ENCODE peak calls at places on chromosomes 11 and 22, in five cellular contexts. One of them, this sample, is unnamed.

GRCh38 chr11:93939084-93939780 is 81.9 kb upstream of the HEPHL1 start:
- DNase-seq in fibroblast of villous mesenchyme: peak; percentile 21
- DNase-seq in OCI-LY7: no peak
- DNase-seq in AG09309: peak; percentile 29
- DNase-seq in choroid plexus epithelial cell: no peak
- DNase-seq in this sample: peak; percentile 96

GRCh38 chr11:15816270-15816871 is 540.0 kb downstream of the SOX6 start:
- DNase-seq in fibroblast of villous mesenchyme: peak; percentile 88
- DNase-seq in OCI-LY7: no peak
- DNase-seq in AG09309: peak; percentile 56
- DNase-seq in choroid plexus epithelial cell: peak; percentile 95
- DNase-seq in this sample: peak; percentile 83

GRCh38 chr22:41668971-41669911 is 19.4 kb downstream of the SNU13 start:
- DNase-seq in fibroblast of villous mesenchyme: peak; percentile 76
- DNase-seq in OCI-LY7: no peak
- DNase-seq in AG09309: peak; percentile 55
- DNase-seq in choroid plexus epithelial cell: peak; percentile 75
- DNase-seq in this sample: peak; percentile 43

GRCh38 chr11:66268953-66269906 is 791 bp downstream of the RAB1B start:
- DNase-seq in fibroblast of villous mesenchyme: peak; percentile 40
- DNase-seq in OCI-LY7: peak; percentile 44
- DNase-seq in AG09309: no peak
- DNase-seq in choroid plexus epithelial cell: peak; percentile 46
- DNase-seq in this sample: no peak

GRCh38 chr11:16804104-16804947 is 65.9 kb downstream of the C11orf58 start:
- DNase-seq in fibroblast of villous mesenchyme: peak; percentile 44
- DNase-seq in OCI-LY7: no peak
- DNase-seq in AG09309: no peak
- DNase-seq in choroid plexus epithelial cell: peak; percentile 93
- DNase-seq in this sample: no peak

GRCh38 chr22:47355776-47356432 is 593.5 kb downstream of the TBC1D22A start:
- DNase-seq in fibroblast of villous mesenchyme: no peak
- DNase-seq in OCI-LY7: no peak
- DNase-seq in AG09309: no peak
- DNase-seq in choroid plexus epithelial cell: no peak
- DNase-seq in this sample: no peak

GRCh38 chr11:108340958-108341357 is 118.1 kb downstream of the ATM start:
- DNase-seq in fibroblast of villous mesenchyme: no peak
- DNase-seq in OCI-LY7: no peak
- DNase-seq in AG09309: no peak
- DNase-seq in choroid plexus epithelial cell: peak; percentile 23
- DNase-seq in this sample: peak; percentile 97

GRCh38 chr11:107259826-107260225 is 197.8 kb downstream of the CWF19L2 start:
- DNase-seq in fibroblast of villous mesenchyme: no peak
- DNase-seq in OCI-LY7: no peak
- DNase-seq in AG09309: no peak
- DNase-seq in choroid plexus epithelial cell: no peak
- DNase-seq in this sample: no peak

GRCh38 chr11:8803973-8804372 is 107.0 kb upstream of the AKIP1 start:
- DNase-seq in fibroblast of villous mesenchyme: no peak
- DNase-seq in OCI-LY7: no peak
- DNase-seq in AG09309: no peak
- DNase-seq in choroid plexus epithelial cell: no peak
- DNase-seq in this sample: no peak

GRCh38 chr22:43232445-43232844 is 45.5 kb upstream of the TTLL12 start:
- DNase-seq in fibroblast of villous mesenchyme: no peak
- DNase-seq in OCI-LY7: no peak
- DNase-seq in AG09309: no peak
- DNase-seq in choroid plexus epithelial cell: no peak
- DNase-seq in this sample: no peak

GRCh38 chr11:129278586-129279319 is 86.6 kb upstream of the ARHGAP32 start:
- DNase-seq in fibroblast of villous mesenchyme: peak; percentile 20
- DNase-seq in OCI-LY7: no peak
- DNase-seq in AG09309: no peak
- DNase-seq in choroid plexus epithelial cell: no peak
- DNase-seq in this sample: peak; percentile 22

GRCh38 chr11:92834296-92835020 is 135.0 kb upstream of the MTNR1B start:
- DNase-seq in fibroblast of villous mesenchyme: no peak
- DNase-seq in OCI-LY7: no peak
- DNase-seq in AG09309: no peak
- DNase-seq in choroid plexus epithelial cell: no peak
- DNase-seq in this sample: peak; percentile 71

GRCh38 chr22:32308191-32308590 is 49.5 kb upstream of the RFPL3 start:
- DNase-seq in fibroblast of villous mesenchyme: no peak
- DNase-seq in OCI-LY7: no peak
- DNase-seq in AG09309: no peak
- DNase-seq in choroid plexus epithelial cell: no peak
- DNase-seq in this sample: no peak

GRCh38 chr22:21634844-21635243 is 2.3 kb downstream of the CCDC116 start:
- DNase-seq in fibroblast of villous mesenchyme: no peak
- DNase-seq in OCI-LY7: no peak
- DNase-seq in AG09309: no peak
- DNase-seq in choroid plexus epithelial cell: no peak
- DNase-seq in this sample: no peak

GRCh38 chr11:131695889-131696429 is 325.5 kb downstream of the NTM start:
- DNase-seq in fibroblast of villous mesenchyme: no peak
- DNase-seq in OCI-LY7: no peak
- DNase-seq in AG09309: no peak
- DNase-seq in choroid plexus epithelial cell: peak; percentile 18
- DNase-seq in this sample: no peak

GRCh38 chr11:60785806-60786361 is 751 bp downstream of the MS4A10 start:
- DNase-seq in fibroblast of villous mesenchyme: no peak
- DNase-seq in OCI-LY7: no peak
- DNase-seq in AG09309: no peak
- DNase-seq in choroid plexus epithelial cell: peak; percentile 72
- DNase-seq in this sample: no peak

GRCh38 chr22:39520874-39521857 is 804 bp downstream of the ATF4 start:
- DNase-seq in fibroblast of villous mesenchyme: peak; percentile 77
- DNase-seq in OCI-LY7: peak; percentile 78
- DNase-seq in AG09309: no peak
- DNase-seq in choroid plexus epithelial cell: peak; percentile 89
- DNase-seq in this sample: peak; percentile 69

GRCh38 chr11:69012092-69013008 is 696 bp downstream of the MRGPRF start:
- DNase-seq in fibroblast of villous mesenchyme: peak; percentile 75
- DNase-seq in OCI-LY7: no peak
- DNase-seq in AG09309: no peak
- DNase-seq in choroid plexus epithelial cell: peak; percentile 42
- DNase-seq in this sample: no peak

GRCh38 chr11:61598886-61599868 is 18.3 kb upstream of the SYT7 start:
- DNase-seq in fibroblast of villous mesenchyme: peak; percentile 82
- DNase-seq in OCI-LY7: no peak
- DNase-seq in AG09309: no peak
- DNase-seq in choroid plexus epithelial cell: peak; percentile 51
- DNase-seq in this sample: no peak

GRCh38 chr22:34490911-34491310 is 570.6 kb upstream of the LARGE1 start:
- DNase-seq in fibroblast of villous mesenchyme: no peak
- DNase-seq in OCI-LY7: no peak
- DNase-seq in AG09309: no peak
- DNase-seq in choroid plexus epithelial cell: no peak
- DNase-seq in this sample: no peak

GRCh38 chr11:17267576-17267975 is 9.0 kb upstream of the NUCB2 start:
- DNase-seq in fibroblast of villous mesenchyme: peak; percentile 45
- DNase-seq in OCI-LY7: no peak
- DNase-seq in AG09309: no peak
- DNase-seq in choroid plexus epithelial cell: peak; percentile 81
- DNase-seq in this sample: peak; percentile 99

GRCh38 chr22:48362736-48363404 is 1464.8 kb downstream of the BRD1 start:
- DNase-seq in fibroblast of villous mesenchyme: no peak
- DNase-seq in OCI-LY7: no peak
- DNase-seq in AG09309: no peak
- DNase-seq in choroid plexus epithelial cell: no peak
- DNase-seq in this sample: no peak

GRCh38 chr11:126188332-126189108 is 22.9 kb downstream of the RPUSD4 start:
- DNase-seq in fibroblast of villous mesenchyme: no peak
- DNase-seq in OCI-LY7: peak; percentile 89
- DNase-seq in AG09309: no peak
- DNase-seq in choroid plexus epithelial cell: no peak
- DNase-seq in this sample: no peak

GRCh38 chr11:17428261-17428660 is 39.8 kb upstream of the KCNJ11 start:
- DNase-seq in fibroblast of villous mesenchyme: no peak
- DNase-seq in OCI-LY7: no peak
- DNase-seq in AG09309: no peak
- DNase-seq in choroid plexus epithelial cell: no peak
- DNase-seq in this sample: no peak

GRCh38 chr22:31036671-31037550 is 44.2 kb upstream of the SMTN start:
- DNase-seq in fibroblast of villous mesenchyme: peak; percentile 86
- DNase-seq in OCI-LY7: no peak
- DNase-seq in AG09309: peak; percentile 85
- DNase-seq in choroid plexus epithelial cell: no peak
- DNase-seq in this sample: peak; percentile 79

GRCh38 chr11:26158251-26158650 is 173.7 kb upstream of the ANO3 start:
- DNase-seq in fibroblast of villous mesenchyme: no peak
- DNase-seq in OCI-LY7: no peak
- DNase-seq in AG09309: no peak
- DNase-seq in choroid plexus epithelial cell: no peak
- DNase-seq in this sample: no peak
- H3K4me3 ChIP-seq in fibroblast of villous mesenchyme: no peak overlapping the region
- H3K4me3 ChIP-seq in OCI-LY7: no peak overlapping the region
- H3K4me3 ChIP-seq in AG09309: no peak overlapping the region
- H3K4me3 ChIP-seq in choroid plexus epithelial cell: no peak overlapping the region
- H3K4me3 ChIP-seq in this sample: no peak overlapping the region

GRCh38 chr22:46052801-46053562 is 76.0 kb upstream of the WNT7B start:
- DNase-seq in fibroblast of villous mesenchyme: peak; percentile 59
- DNase-seq in OCI-LY7: peak; percentile 38
- DNase-seq in AG09309: no peak
- DNase-seq in choroid plexus epithelial cell: peak; percentile 55
- DNase-seq in this sample: peak; percentile 66

GRCh38 chr22:46053563-46054090 is 76.7 kb upstream of the WNT7B start:
- DNase-seq in fibroblast of villous mesenchyme: peak; percentile 70
- DNase-seq in OCI-LY7: peak; percentile 56
- DNase-seq in AG09309: no peak
- DNase-seq in choroid plexus epithelial cell: peak; percentile 57
- DNase-seq in this sample: peak; percentile 79

GRCh38 chr22:46054878-46055158 is 77.9 kb upstream of the WNT7B start:
- DNase-seq in fibroblast of villous mesenchyme: no peak
- DNase-seq in OCI-LY7: peak; percentile 30
- DNase-seq in AG09309: no peak
- DNase-seq in choroid plexus epithelial cell: no peak
- DNase-seq in this sample: no peak

GRCh38 chr22:46055176-46055850 is 78.4 kb upstream of the WNT7B start:
- DNase-seq in fibroblast of villous mesenchyme: no peak
- DNase-seq in OCI-LY7: peak; percentile 35
- DNase-seq in AG09309: no peak
- DNase-seq in choroid plexus epithelial cell: no peak
- DNase-seq in this sample: no peak

DNA sequence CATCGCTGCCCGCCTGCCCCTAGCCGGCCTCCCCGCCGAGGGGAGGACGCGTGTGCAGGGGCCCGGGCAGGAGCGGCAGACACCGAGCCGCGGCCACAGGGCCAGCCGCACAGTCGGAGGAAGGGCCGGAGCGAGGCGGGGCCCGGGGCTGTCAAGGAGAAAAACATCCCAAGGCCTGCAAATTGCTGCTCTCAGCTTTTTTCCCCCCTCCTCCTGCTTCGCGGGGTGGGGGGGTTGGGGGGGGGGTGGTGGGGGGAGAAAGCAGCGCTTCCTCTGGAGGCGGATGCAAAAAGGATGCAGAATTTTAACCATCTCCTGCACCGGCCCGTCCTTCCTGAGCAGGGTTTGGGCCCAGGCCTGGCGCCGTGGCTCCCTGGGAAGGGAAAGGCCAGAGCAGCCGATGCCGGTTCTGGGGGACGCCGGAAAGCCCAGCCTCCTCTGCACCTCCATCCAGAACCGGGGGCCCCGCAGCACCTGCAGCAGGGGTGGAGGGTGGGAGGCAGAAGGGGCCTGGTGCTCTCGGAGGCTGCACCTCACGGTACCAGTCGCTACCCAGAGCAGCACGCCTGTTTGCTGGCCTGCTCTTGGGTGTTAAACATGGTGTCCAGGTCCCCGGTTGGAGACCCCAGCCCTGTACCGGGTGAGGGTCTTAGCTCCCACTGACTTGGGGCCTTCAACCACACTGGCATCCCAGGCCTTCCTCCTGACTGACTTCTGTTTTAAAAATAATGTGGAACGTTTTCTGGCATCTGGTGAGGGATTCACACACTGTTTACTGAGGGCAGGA is 77.3 kb upstream of the WNT7B start:
- DNase-seq in fibroblast of villous mesenchyme: peak; percentile 82
- DNase-seq in OCI-LY7: peak; percentile 80
- DNase-seq in AG09309: no peak
- DNase-seq in choroid plexus epithelial cell: peak; percentile 83
- DNase-seq in this sample: peak; percentile 54
- H3K4me3 ChIP-seq in fibroblast of villous mesenchyme: peak overlapping the region; percentile 64
- H3K4me3 ChIP-seq in OCI-LY7: peak overlapping the region; percentile 67
- H3K4me3 ChIP-seq in AG09309: peak overlapping the region; percentile 75
- H3K4me3 ChIP-seq in choroid plexus epithelial cell: peak overlapping the region; percentile 69
- H3K4me3 ChIP-seq in this sample: peak overlapping the region; percentile 68

DNA sequence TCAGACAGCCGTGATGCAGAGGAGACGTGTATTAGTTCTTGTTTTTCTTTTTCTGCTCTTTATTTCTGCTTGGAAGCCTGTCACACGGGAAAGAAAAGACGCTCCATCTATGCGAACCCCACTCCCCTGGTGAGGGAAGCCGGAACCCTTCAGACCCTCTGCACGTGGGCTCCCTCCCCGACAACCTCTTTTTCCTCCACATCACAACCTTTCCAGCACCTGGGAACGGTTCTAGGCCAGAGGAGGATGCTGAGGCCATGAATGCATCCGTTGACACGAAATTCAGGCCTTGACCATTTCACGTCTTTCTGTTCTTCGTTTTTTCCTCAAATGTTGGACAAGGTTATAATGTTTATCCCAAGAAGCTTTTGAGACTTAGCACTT is 85.3 kb upstream of the WNT7B start:
- DNase-seq in fibroblast of villous mesenchyme: no peak
- DNase-seq in OCI-LY7: no peak
- DNase-seq in AG09309: no peak
- DNase-seq in choroid plexus epithelial cell: no peak
- DNase-seq in this sample: no peak
- H3K4me3 ChIP-seq in fibroblast of villous mesenchyme: no peak overlapping the region
- H3K4me3 ChIP-seq in OCI-LY7: no peak overlapping the region
- H3K4me3 ChIP-seq in AG09309: no peak overlapping the region
- H3K4me3 ChIP-seq in choroid plexus epithelial cell: no peak overlapping the region
- H3K4me3 ChIP-seq in this sample: no peak overlapping the region

GRCh38 chr11:89293966-89294679 is 116.4 kb downstream of the TYR start:
- DNase-seq in fibroblast of villous mesenchyme: peak; percentile 12
- DNase-seq in OCI-LY7: no peak
- DNase-seq in AG09309: no peak
- DNase-seq in choroid plexus epithelial cell: peak; percentile 58
- DNase-seq in this sample: peak; percentile 4
- H3K4me3 ChIP-seq in fibroblast of villous mesenchyme: peak overlapping the region; percentile 39
- H3K4me3 ChIP-seq in OCI-LY7: no peak overlapping the region
- H3K4me3 ChIP-seq in AG09309: peak overlapping the region; percentile 24
- H3K4me3 ChIP-seq in choroid plexus epithelial cell: peak overlapping the region; percentile 57
- H3K4me3 ChIP-seq in this sample: no peak overlapping the region

DNA sequence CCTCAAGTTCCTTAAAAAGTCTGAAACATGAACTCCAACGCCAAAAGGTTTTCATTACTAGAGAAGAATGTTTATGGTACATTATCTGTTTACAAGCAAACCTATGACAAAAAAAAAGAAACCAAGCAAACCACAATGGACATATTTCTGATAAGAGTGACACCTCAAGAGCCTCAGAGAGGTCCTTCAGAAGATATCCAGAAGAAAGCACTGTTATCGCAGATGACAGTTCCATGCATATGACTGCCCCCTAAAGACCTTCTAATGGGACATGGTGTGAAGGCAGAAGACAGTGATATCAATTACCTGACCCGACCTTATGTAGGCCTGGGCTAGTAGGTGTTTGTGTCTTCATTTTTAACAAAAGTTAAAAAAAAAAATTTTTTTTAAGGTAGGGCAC is 3.1 kb downstream of the HDHD5 start:
- DNase-seq in fibroblast of villous mesenchyme: no peak
- DNase-seq in OCI-LY7: peak; percentile 17
- DNase-seq in AG09309: no peak
- DNase-seq in choroid plexus epithelial cell: no peak
- DNase-seq in this sample: no peak
- H3K4me3 ChIP-seq in fibroblast of villous mesenchyme: no peak overlapping the region
- H3K4me3 ChIP-seq in OCI-LY7: peak overlapping the region; percentile 20
- H3K4me3 ChIP-seq in AG09309: no peak overlapping the region
- H3K4me3 ChIP-seq in choroid plexus epithelial cell: no peak overlapping the region
- H3K4me3 ChIP-seq in this sample: no peak overlapping the region

GRCh38 chr11:111406091-111406490 is 27.0 kb upstream of the POU2AF1 start:
- DNase-seq in fibroblast of villous mesenchyme: no peak
- DNase-seq in OCI-LY7: no peak
- DNase-seq in AG09309: no peak
- DNase-seq in choroid plexus epithelial cell: no peak
- DNase-seq in this sample: no peak
- H3K4me3 ChIP-seq in fibroblast of villous mesenchyme: no peak overlapping the region
- H3K4me3 ChIP-seq in OCI-LY7: no peak overlapping the region
- H3K4me3 ChIP-seq in AG09309: no peak overlapping the region
- H3K4me3 ChIP-seq in choroid plexus epithelial cell: no peak overlapping the region
- H3K4me3 ChIP-seq in this sample: no peak overlapping the region

This sample was measured in epithelial cell of esophagus.